ENCODE peak calls at places on chromosomes 11 and 22, in six cellular contexts. A, G, I, D, B and P are unnamed samples.

GRCh38 chr22:44359496-44360110 is 46.9 kb upstream of the SHISAL1 start:
- DNase-seq in G (no peak), I (peak), A (no peak), D (no peak), B (no peak), P (no peak)

GRCh38 chr11:3166268-3167142 is 1.4 kb upstream of the OSBPL5 start:
- DNase-seq in D (no peak), B (no peak), I (no peak), G (no peak), A (no peak), P (no peak)

GRCh38 chr11:88288560-88288959 is 49.0 kb downstream of the CTSC start:
- DNase-seq in D (no peak), I (no peak), B (no peak), A (no peak), G (no peak), P (peak)

GRCh38 chr11:16999116-16999515 is 15.1 kb downstream of the PLEKHA7 start:
- DNase-seq in D (no peak), I (no peak), G (no peak), B (no peak), A (no peak), P (no peak)

GRCh38 chr11:114195981-114196731 is 100.0 kb upstream of the NNMT start:
- DNase-seq in G (no peak), B (no peak), A (no peak), D (no peak), I (no peak), P (no peak)

GRCh38 chr11:60989108-60989650 is 17.7 kb downstream of the CD6 start:
- DNase-seq in A (peak), I (no peak), D (no peak), G (no peak), B (no peak), P (no peak)

GRCh38 chr11:95282337-95282751 is 51.3 kb upstream of the SESN3 start:
- DNase-seq in G (no peak), B (no peak), I (no peak), D (no peak), A (no peak), P (no peak)

GRCh38 chr11:47545298-47545697 is 7.6 kb downstream of the CELF1 start:
- DNase-seq in D (no peak), B (no peak), I (no peak), G (no peak), A (no peak), P (no peak)